ENCODE peak calls at places on chromosome 9, in five cellular contexts. C, I, O, M and Y are unnamed samples.

GRCh38 chr9:36901528-36901927 is 132.5 kb downstream of the PAX5 start:
- ATAC-seq in M (no peak), I (no peak), O (no peak), C (no peak), Y (no peak)

GRCh38 chr9:71796368-71796767 is 28.1 kb upstream of the CEMIP2 start:
- ATAC-seq in O (no peak), I (no peak), C (peak; percentile 55), M (peak; percentile 32), Y (no peak)

GRCh38 chr9:93223241-93224180 is 39.6 kb downstream of the WNK2 start:
- ATAC-seq in I (peak; percentile 88), M (no peak), C (no peak), O (no peak), Y (peak; percentile 18)

GRCh38 chr9:82600536-82601271 is 462.2 kb downstream of the RASEF start:
- ATAC-seq in O (no peak), M (no peak), I (no peak), C (no peak), Y (no peak)

GRCh38 chr9:74412236-74412979 is 84.7 kb upstream of the RORB start:
- ATAC-seq in O (no peak), M (no peak), I (no peak), C (no peak), Y (no peak)

GRCh38 chr9:37574241-37574721 is 1.9 kb downstream of the FBXO10 start:
- ATAC-seq in C (no peak), M (no peak), O (no peak), I (no peak), Y (no peak)

GRCh38 chr9:37740631-37741328 is 12.8 kb upstream of the TRMT10B start:
- ATAC-seq in C (no peak), I (no peak), M (no peak), O (no peak), Y (no peak)

GRCh38 chr9:37329576-37329975 is 92.9 kb upstream of the GRHPR start:
- ATAC-seq in M (no peak), C (no peak), O (no peak), I (peak; percentile 24), Y (peak; percentile 58)

GRCh38 chr9:111064160-111064733 is 26.0 kb upstream of the LPAR1 start:
- ATAC-seq in M (no peak), I (no peak), C (no peak), O (no peak), Y (no peak)

GRCh38 chr9:75084081-75084672 is 3.8 kb downstream of the NMRK1 start:
- ATAC-seq in I (no peak), C (no peak), O (no peak), M (no peak), Y (no peak)

GRCh38 chr9:16794871-16795639 is 75.4 kb downstream of the BNC2 start:
- ATAC-seq in O (no peak), I (no peak), M (no peak), C (no peak), Y (no peak)

GRCh38 chr9:77753183-77753582 is 105.1 kb upstream of the GNA14 start:
- ATAC-seq in M (no peak), C (no peak), O (no peak), I (no peak), Y (no peak)

GRCh38 chr9:4305586-4305985 is 5.7 kb upstream of the GLIS3 start:
- ATAC-seq in C (peak; percentile 27), I (no peak), M (no peak), O (no peak), Y (no peak)

GRCh38 chr9:116394753-116395408 is 241.3 kb downstream of the PAPPA start:
- ATAC-seq in M (no peak), C (no peak), O (no peak), I (no peak), Y (no peak)

GRCh38 chr9:6522263-6522662 is 109.3 kb downstream of the UHRF2 start:
- ATAC-seq in C (no peak), M (no peak), O (no peak), I (no peak), Y (no peak)

GRCh38 chr9:82202808-82203207 is 214.2 kb downstream of the SPATA31D1 start:
- ATAC-seq in C (no peak), M (no peak), O (no peak), I (no peak), Y (no peak)

GRCh38 chr9:136572003-136572595 is 26.3 kb upstream of the NOTCH1 start:
- ATAC-seq in M (no peak), O (no peak), I (no peak), C (no peak), Y (no peak)

GRCh38 chr9:122453677-122454135 is 24.0 kb downstream of the OR1J1 start:
- ATAC-seq in O (no peak), I (no peak), C (no peak), M (no peak), Y (no peak)

GRCh38 chr9:130891699-130892502 is 4.7 kb downstream of the QRFP start:
- ATAC-seq in C (no peak), O (no peak), M (no peak), I (no peak), Y (no peak)

GRCh38 chr9:71607571-71607970 is 160.7 kb downstream of the CEMIP2 start:
- ATAC-seq in C (no peak), M (no peak), O (no peak), I (no peak), Y (no peak)

GRCh38 chr9:129458663-129459549 is 162.0 kb downstream of the C9orf50 start:
- ATAC-seq in I (no peak), O (peak; percentile 6), M (no peak), C (peak; percentile 4), Y (peak; percentile 41)

GRCh38 chr9:20569525-20569924 is 52.8 kb downstream of the MLLT3 start:
- ATAC-seq in C (no peak), M (no peak), O (no peak), I (peak; percentile 60), Y (no peak)

GRCh38 chr9:129806126-129806525 is 3.1 kb downstream of the TOR1B start:
- ATAC-seq in M (no peak), O (no peak), C (no peak), I (no peak), Y (no peak)

GRCh38 chr9:3807601-3808000 is 281.8 kb upstream of the RFX3 start:
- ATAC-seq in M (no peak), C (no peak), I (no peak), O (no peak), Y (no peak)

GRCh38 chr9:136160321-136160938 is 41.8 kb upstream of the TMEM250 start:
- ATAC-seq in I (no peak), M (no peak), O (no peak), C (no peak), Y (no peak)

GRCh38 chr9:87307810-87308209 is 189.9 kb upstream of the DAPK1 start:
- ATAC-seq in C (no peak), I (no peak), M (no peak), O (no peak), Y (no peak)

GRCh38 chr9:71636143-71636839 is 132.0 kb downstream of the CEMIP2 start:
- ATAC-seq in C (no peak), I (no peak), M (no peak), O (no peak), Y (no peak)

GRCh38 chr9:132810314-132810713 is 67.8 kb downstream of the AK8 start:
- ATAC-seq in C (no peak), O (no peak), M (no peak), I (no peak), Y (peak; percentile 54)

GRCh38 chr9:127463891-127464290 is 12.6 kb downstream of the LRSAM1 start:
- ATAC-seq in C (no peak), I (no peak), M (no peak), O (no peak), Y (no peak)

GRCh38 chr9:89445135-89445797 is 52.6 kb downstream of the SEMA4D start:
- ATAC-seq in O (no peak), I (no peak), M (no peak), C (no peak), Y (no peak)

GRCh38 chr9:125262217-125262991 is 778 bp downstream of the GAPVD1 start:
- ATAC-seq in O (no peak), I (peak; percentile 45), M (peak; percentile 58), C (no peak), Y (no peak)